ENCODE peak calls at places on chromosomes 13 and 19, in five cellular contexts. J is lung, M is ovary, L is heart right ventricle, C is WERI-Rb-1. Z is an unnamed sample.

GRCh38 chr19:15666186-15666585 is 6.7 kb upstream of the CYP4F12 start:
- DNase-seq in J (no peak), M (no peak), L (no peak), C (no peak), Z (no peak)

GRCh38 chr19:52369463-52370340 is at the start of gene ZNF880:
- DNase-seq in J (peak), M (peak), L (peak), C (peak), Z (peak)

GRCh38 chr13:45564108-45564507 is 51.4 kb downstream of the ERICH6B start:
- DNase-seq in J (peak), M (no peak), L (no peak), C (no peak), Z (peak)

GRCh38 chr19:3338541-3339181 is 27.7 kb upstream of the NFIC start:
- DNase-seq in J (peak), M (peak), L (peak), C (no peak), Z (no peak)

GRCh38 chr13:33490461-33491327 is 205.1 kb upstream of the STARD13 start:
- DNase-seq in J (no peak), M (peak), L (no peak), C (peak), Z (peak)

GRCh38 chr19:1473424-1473851 is 5.6 kb downstream of the C19orf25 start:
- DNase-seq in J (no peak), M (no peak), L (no peak), C (no peak), Z (no peak)

GRCh38 chr19:1206733-1207301 is 1.2 kb downstream of the STK11 start:
- DNase-seq in J (no peak), M (no peak), L (no peak), C (no peak), Z (peak)

GRCh38 chr13:32503727-32504126 is 34.9 kb downstream of the N4BP2L2 start:
- DNase-seq in J (no peak), M (peak), L (no peak), C (no peak), Z (no peak)

GRCh38 chr19:677601-678380 is 1.6 kb downstream of the FSTL3 start:
- DNase-seq in J (no peak), M (no peak), L (no peak), C (no peak), Z (peak)

GRCh38 chr13:41742917-41743552 is 217.9 kb downstream of the VWA8 start:
- DNase-seq in J (no peak), M (no peak), L (no peak), C (no peak), Z (no peak)

GRCh38 chr19:710767-711166 is 2.0 kb downstream of the PALM start:
- DNase-seq in J (no peak), M (peak), L (no peak), C (peak), Z (peak)

GRCh38 chr19:6532244-6532999 is 1.6 kb downstream of the TNFSF9 start:
- DNase-seq in J (no peak), M (no peak), L (no peak), C (no peak), Z (no peak)

GRCh38 chr19:57192064-57192395 is 730 bp downstream of the ZNF264 start:
- DNase-seq in J (no peak), M (no peak), L (no peak), C (no peak), Z (peak)

GRCh38 chr19:38361633-38362075 is 12.7 kb upstream of the PSMD8 start:
- DNase-seq in J (peak), M (peak), L (peak), C (peak), Z (peak)

GRCh38 chr13:111575719-111576118 is 255.3 kb downstream of the TEX29 start:
- DNase-seq in J (no peak), M (no peak), L (no peak), C (no peak), Z (no peak)

GRCh38 chr19:46412034-46412982 is 1.1 kb downstream of the CCDC8 start:
- DNase-seq in J (no peak), M (no peak), L (no peak), C (no peak), Z (no peak)

GRCh38 chr13:51246005-51246404 is 23.8 kb downstream of the FAM124A start:
- DNase-seq in J (no peak), M (no peak), L (no peak), C (no peak), Z (no peak)

GRCh38 chr19:17091758-17092333 is 16.3 kb downstream of the MYO9B start:
- DNase-seq in J (peak), M (no peak), L (peak), C (no peak), Z (no peak)

GRCh38 chr13:29901714-29902631 is 51.6 kb upstream of the UBL3 start:
- DNase-seq in J (peak), M (no peak), L (no peak), C (no peak), Z (peak)

GRCh38 chr19:5997371-5997770 is 19.4 kb upstream of the RANBP3 start:
- DNase-seq in J (no peak), M (no peak), L (no peak), C (no peak), Z (no peak)

GRCh38 chr13:77565635-77566034 is 30.1 kb downstream of the SCEL start:
- DNase-seq in J (no peak), M (no peak), L (no peak), C (no peak), Z (peak)

GRCh38 chr13:76222511-76222910 is 586.4 kb downstream of the LMO7 start:
- DNase-seq in J (no peak), M (no peak), L (no peak), C (no peak), Z (no peak)

GRCh38 chr19:18941628-18942354 is 774 bp upstream of the HOMER3 start:
- DNase-seq in J (no peak), M (no peak), L (no peak), C (no peak), Z (no peak)

GRCh38 chr19:2627319-2627829 is 75.1 kb downstream of the GNG7 start:
- DNase-seq in J (peak), M (peak), L (peak), C (no peak), Z (peak)

GRCh38 chr19:1864480-1865171 is 1.2 kb upstream of the KLF16 start:
- DNase-seq in J (peak), M (peak), L (peak), C (peak), Z (peak)

GRCh38 chr13:31797154-31797775 is 57.9 kb downstream of the RXFP2 start:
- DNase-seq in J (no peak), M (no peak), L (no peak), C (no peak), Z (peak)

GRCh38 chr19:1245884-1246816 is 2.2 kb upstream of the MIDN start:
- DNase-seq in J (no peak), M (peak), L (peak), C (peak), Z (no peak)

GRCh38 chr13:58004761-58005160 is 373.2 kb downstream of the PCDH17 start:
- DNase-seq in J (no peak), M (no peak), L (no peak), C (no peak), Z (no peak)

GRCh38 chr13:83450586-83450985 is 431.7 kb downstream of the SLITRK1 start:
- DNase-seq in J (no peak), M (no peak), L (no peak), C (no peak), Z (peak)

DNA sequence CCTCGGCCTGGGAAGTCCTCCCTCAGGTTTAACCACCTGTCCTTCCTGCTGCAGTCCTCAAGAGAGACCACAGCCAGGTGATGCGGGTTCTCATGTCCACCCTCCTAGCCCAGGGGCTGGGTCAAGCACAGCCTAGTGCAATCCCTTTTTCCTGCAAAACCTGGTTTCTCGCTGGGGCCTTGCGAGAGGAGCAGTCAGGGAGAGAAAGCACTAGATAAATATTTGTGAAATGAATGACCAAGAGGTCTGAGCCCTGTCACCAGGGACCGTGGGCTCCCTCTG is 2.3 kb downstream of the SLC8A2 start:
- DNase-seq in J (no peak), M (no peak), L (no peak), C (no peak), Z (no peak)
- H3K4me3 ChIP-seq in J (no peak), M (no peak), L (no peak), C (no peak), Z (no peak)

DNA sequence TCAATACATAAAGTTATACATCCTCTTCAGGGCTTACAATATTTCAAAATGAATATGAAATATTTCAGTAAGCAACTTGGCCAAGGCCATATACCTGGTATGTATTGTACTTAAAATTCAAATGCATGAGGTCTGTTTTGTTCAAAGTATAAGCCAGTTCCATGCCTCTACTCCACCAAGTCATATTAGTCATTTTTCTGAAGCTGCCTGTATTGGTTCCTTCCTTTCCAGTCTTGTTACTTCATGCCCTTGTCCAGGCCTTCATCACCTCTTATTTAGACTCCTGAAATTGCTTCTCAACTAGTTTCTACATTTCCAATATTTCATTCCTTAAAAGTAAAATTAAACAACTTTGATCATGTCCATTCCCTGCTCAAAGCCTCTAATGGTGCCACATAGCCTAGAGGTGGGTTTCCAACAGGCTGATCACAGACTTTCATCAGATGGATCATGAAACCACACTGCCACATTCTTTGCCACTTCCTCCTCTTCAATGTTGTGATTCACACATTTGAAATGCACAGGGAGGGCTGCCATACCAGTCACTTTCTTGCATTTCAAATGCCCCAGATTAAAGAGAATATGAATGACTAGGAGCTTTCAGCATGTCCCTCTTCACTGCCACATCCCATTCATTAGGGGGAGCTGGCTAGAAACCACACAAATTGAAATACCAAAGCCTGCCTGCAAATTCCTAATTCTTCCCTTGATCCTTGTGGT is 424.1 kb upstream of the DACH1 start:
- DNase-seq in J (no peak), M (no peak), L (no peak), C (no peak), Z (peak)
- TF ChIP-seq CTCF in J (no peak), M (no peak), L (no peak), C (no peak), Z (no peak)

GRCh38 chr13:49651775-49652690 is 23.7 kb downstream of the ARL11 start:
- DNase-seq in J (no peak), M (no peak), L (no peak), C (peak), Z (no peak)
- H3K4me3 ChIP-seq in J (no peak), M (no peak), L (no peak), C (peak), Z (no peak)

DNA sequence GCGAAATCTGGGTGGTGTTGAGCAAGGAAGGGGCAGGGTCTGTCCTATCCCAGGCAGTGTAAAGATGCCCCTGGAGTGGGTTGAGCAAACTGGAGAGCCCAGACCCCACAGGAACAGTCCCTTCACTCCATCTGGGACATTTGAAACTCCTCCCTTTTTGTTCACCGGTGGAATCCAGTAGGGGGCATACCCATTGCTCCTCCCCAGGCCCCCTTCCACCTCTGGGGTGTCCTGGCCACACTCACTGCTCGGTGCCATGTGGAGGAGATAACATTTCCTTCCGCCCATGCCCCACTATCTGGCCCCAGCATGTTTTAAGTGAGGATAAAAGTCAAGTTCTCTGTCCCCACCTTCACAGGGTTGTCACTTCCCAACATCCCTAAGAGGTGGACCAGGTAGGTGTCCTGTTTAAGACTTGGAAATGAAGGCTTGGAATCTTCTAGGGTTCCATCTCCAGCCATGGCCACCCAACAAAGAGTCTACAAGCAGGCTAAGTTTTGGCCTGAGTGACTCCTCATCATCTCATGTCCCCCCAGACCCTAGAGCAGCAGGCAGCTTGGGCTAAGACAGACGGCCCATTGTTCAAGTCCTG is 9.2 kb downstream of the ZNF526 start:
- DNase-seq in J (no peak), M (no peak), L (no peak), C (no peak), Z (no peak)
- TF ChIP-seq CTCF in J (no peak), M (no peak), L (no peak), C (no peak), Z (no peak)

GRCh38 chr19:10500247-10500592 is 2.9 kb downstream of the KEAP1 start:
- DNase-seq in J (no peak), M (no peak), L (no peak), C (no peak), Z (no peak)
- H3K4me3 ChIP-seq in J (no peak), M (no peak), L (no peak), C (no peak), Z (no peak)

GRCh38 chr19:7933828-7934725 is 8.1 kb upstream of the CTXN1 start:
- DNase-seq in J (no peak), M (no peak), L (no peak), C (no peak), Z (no peak)

GRCh38 chr19:7934766-7935165 is 8.7 kb downstream of the TIMM44 start:
- DNase-seq in J (no peak), M (no peak), L (no peak), C (no peak), Z (no peak)

GRCh38 chr19:7932930-7933300 is 7.0 kb upstream of the CTXN1 start:
- DNase-seq in J (no peak), M (no peak), L (no peak), C (no peak), Z (no peak)

GRCh38 chr19:7932276-7932929 is 6.5 kb upstream of the CTXN1 start:
- DNase-seq in J (no peak), M (peak), L (no peak), C (no peak), Z (no peak)

GRCh38 chr19:7933411-7933810 is 7.5 kb upstream of the CTXN1 start:
- DNase-seq in J (no peak), M (no peak), L (no peak), C (no peak), Z (no peak)
- TF ChIP-seq CTCF in J (no peak), M (no peak), L (no peak), C (peak), Z (peak)

DNA sequence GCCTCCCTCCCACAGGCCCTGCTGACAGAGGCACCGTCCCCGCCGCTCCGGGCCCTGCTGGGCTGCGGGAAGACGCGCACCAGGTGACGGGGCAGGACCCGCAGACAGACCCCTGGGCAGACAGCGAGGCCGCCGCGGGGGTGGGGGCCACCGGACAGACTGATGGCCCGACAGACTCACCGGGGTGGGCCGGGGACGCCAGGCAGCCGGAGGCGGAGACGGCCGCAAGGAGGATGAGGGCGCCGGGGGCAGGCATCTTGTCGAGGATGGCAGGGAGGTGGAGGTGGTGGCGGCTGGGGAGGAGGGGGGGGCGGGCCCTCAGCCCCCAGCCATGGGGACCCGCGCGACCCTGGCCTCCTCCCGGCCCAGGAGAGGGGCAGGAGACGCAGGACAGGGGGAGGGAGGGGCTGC is 309 bp downstream of the LMTK3 start:
- DNase-seq in J (no peak), M (no peak), L (no peak), C (no peak), Z (no peak)
- H3K4me3 ChIP-seq in J (no peak), M (no peak), L (no peak), C (peak), Z (no peak)

DNA sequence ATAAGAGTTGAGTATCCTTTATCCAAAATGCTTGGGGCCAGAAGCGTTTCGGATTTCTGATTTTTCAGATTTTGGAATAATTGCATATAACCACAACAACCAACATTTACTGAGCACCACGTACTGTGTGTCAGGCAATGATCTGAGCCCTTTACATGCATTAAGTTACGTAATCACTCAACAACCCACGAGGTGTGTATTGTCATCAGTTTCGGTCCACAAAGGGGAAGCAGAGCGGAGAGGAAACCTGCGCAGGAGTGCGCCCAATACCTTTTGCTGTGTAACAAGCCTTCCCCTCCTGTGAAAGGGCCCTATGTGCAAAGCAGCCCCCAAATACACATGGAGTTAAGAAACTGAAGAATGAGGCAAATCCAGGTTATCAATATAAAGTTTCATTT is 20.7 kb upstream of the NLRP12 start:
- DNase-seq in J (no peak), M (no peak), L (no peak), C (no peak), Z (no peak)
- TF ChIP-seq CTCF in J (no peak), M (no peak), L (no peak), C (no peak), Z (no peak)

GRCh38 chr19:29680447-29680846 is 15.2 kb downstream of the PLEKHF1 start:
- DNase-seq in J (no peak), M (no peak), L (peak), C (no peak), Z (no peak)
- H3K4me3 ChIP-seq in J (no peak), M (no peak), L (no peak), C (no peak), Z (no peak)

GRCh38 chr13:70188567-70188966 is 80.3 kb upstream of the KLHL1 start:
- DNase-seq in J (no peak), M (no peak), L (no peak), C (no peak), Z (no peak)

GRCh38 chr13:70191034-70191433 is 82.8 kb upstream of the KLHL1 start:
- DNase-seq in J (no peak), M (no peak), L (no peak), C (no peak), Z (no peak)

GRCh38 chr13:70189981-70190380 is 81.7 kb upstream of the KLHL1 start:
- DNase-seq in J (no peak), M (no peak), L (no peak), C (no peak), Z (no peak)
- TF ChIP-seq CTCF in J (no peak), M (no peak), L (no peak), C (no peak), Z (no peak)